ENCODE peak calls at places on chromosomes 3 and 15, in five cellular contexts. H is glutamatergic neuron; L is left ventricle myocardium inferior; N is cardiac fibroblast; M is CD8-positive, alpha-beta T cell. B is an unnamed sample.

GRCh38 chr3:55639143-55639542 is 152.0 kb upstream of the WNT5A start:
- DNase-seq in N (no peak), M (no peak), L (no peak), H (no peak), B (no peak)

GRCh38 chr15:78540955-78541743 is 905 bp downstream of the PSMA4 start:
- DNase-seq in L (no peak), H (no peak), M (no peak), N (peak; percentile 4), B (no peak)

GRCh38 chr3:100516843-100517242 is 24.4 kb downstream of the TMEM45A start:
- DNase-seq in H (no peak), N (peak; percentile 52), M (no peak), L (no peak), B (peak; percentile 63)

GRCh38 chr3:171407746-171408145 is 52.5 kb downstream of the TNIK start:
- DNase-seq in H (no peak), N (peak; percentile 42), L (no peak), M (no peak), B (peak; percentile 74)

GRCh38 chr3:48334605-48335004 is 1.1 kb upstream of the SPINK8 start:
- DNase-seq in M (no peak), N (no peak), H (no peak), L (no peak), B (no peak)

GRCh38 chr15:88571153-88572029 is 24.9 kb upstream of the DET1 start:
- DNase-seq in M (no peak), H (no peak), N (no peak), L (peak; percentile 59), B (no peak)

GRCh38 chr15:32683906-32684584 is 33.8 kb upstream of the GREM1 start:
- DNase-seq in H (no peak), L (no peak), M (no peak), N (peak; percentile 93), B (peak; percentile 86)

GRCh38 chr15:46260937-46261336 is 626.1 kb downstream of the SQOR start:
- DNase-seq in M (no peak), N (no peak), L (no peak), H (peak; percentile 10), B (no peak)

GRCh38 chr3:98977520-98977919 is 76.0 kb upstream of the DCBLD2 start:
- DNase-seq in L (no peak), M (no peak), N (peak; percentile 72), H (no peak), B (peak; percentile 74)

GRCh38 chr15:48566669-48567068 is 78.8 kb downstream of the FBN1 start:
- DNase-seq in L (no peak), M (no peak), N (peak; percentile 92), H (no peak), B (no peak)

GRCh38 chr3:49132437-49133225 is at the start of gene LAMB2:
- DNase-seq in L (peak; percentile 84), N (peak; percentile 85), H (peak; percentile 73), M (no peak), B (peak; percentile 84)

GRCh38 chr3:111517801-111518200 is 24.2 kb upstream of the CD96 start:
- DNase-seq in L (no peak), H (no peak), M (no peak), N (no peak), B (no peak)

GRCh38 chr3:155031191-155031590 is 48.9 kb upstream of the MME start:
- DNase-seq in M (no peak), N (peak; percentile 85), L (no peak), H (no peak), B (no peak)

GRCh38 chr3:133489466-133490085 is 83.9 kb upstream of the CDV3 start:
- DNase-seq in N (no peak), M (no peak), H (no peak), L (no peak), B (peak; percentile 48)

GRCh38 chr3:129058441-129059194 is 2.0 kb upstream of the GP9 start:
- DNase-seq in H (no peak), L (no peak), N (no peak), M (no peak), B (no peak)

GRCh38 chr15:98063311-98063710 is 102.8 kb downstream of the ARRDC4 start:
- DNase-seq in M (no peak), N (no peak), L (no peak), H (no peak), B (peak; percentile 31)

GRCh38 chr3:7934362-7934761 is 567.3 kb upstream of the LMCD1 start:
- DNase-seq in L (no peak), H (no peak), N (no peak), M (no peak), B (no peak)

GRCh38 chr3:7750296-7750695 is 751.3 kb upstream of the LMCD1 start:
- DNase-seq in M (no peak), N (no peak), H (no peak), L (no peak), B (no peak)

GRCh38 chr3:125916376-125916978 is 52.5 kb upstream of the ROPN1B start:
- DNase-seq in M (peak; percentile 95), L (no peak), H (peak; percentile 97), N (peak; percentile 98), B (no peak)

GRCh38 chr3:30775070-30775469 is 119.4 kb downstream of the GADL1 start:
- DNase-seq in M (no peak), N (no peak), H (no peak), L (no peak), B (no peak)

GRCh38 chr15:63920504-63921178 is 86.9 kb upstream of the HERC1 start:
- DNase-seq in M (no peak), N (no peak), H (no peak), L (no peak), B (no peak)

GRCh38 chr3:33050084-33050653 is 46.8 kb downstream of the GLB1 start:
- DNase-seq in L (no peak), M (no peak), H (no peak), N (no peak), B (no peak)

GRCh38 chr3:12194209-12194608 is 35.5 kb upstream of the TIMP4 start:
- DNase-seq in M (no peak), N (peak; percentile 94), H (no peak), L (no peak), B (peak; percentile 79)

GRCh38 chr15:95263751-95264150 is 1032.4 kb downstream of the MCTP2 start:
- DNase-seq in H (no peak), L (no peak), M (no peak), N (no peak), B (no peak)

GRCh38 chr15:95266481-95267061 is 1035.2 kb downstream of the MCTP2 start:
- DNase-seq in M (no peak), N (peak; percentile 88), L (no peak), H (no peak), B (peak; percentile 84)

GRCh38 chr15:95269247-95270155 is 1038.1 kb downstream of the MCTP2 start:
- DNase-seq in L (no peak), N (no peak), M (no peak), H (no peak), B (no peak)

GRCh38 chr15:95265419-95265997 is 1034.1 kb downstream of the MCTP2 start:
- DNase-seq in H (no peak), M (no peak), N (no peak), L (no peak), B (no peak)

GRCh38 chr15:95267476-95267875 is 1036.1 kb downstream of the MCTP2 start:
- DNase-seq in H (no peak), M (no peak), N (no peak), L (no peak), B (no peak)
- TF ChIP-seq CTCF in H (no peak), M (no peak), N (no peak), L (no peak), B (no peak)

DNA sequence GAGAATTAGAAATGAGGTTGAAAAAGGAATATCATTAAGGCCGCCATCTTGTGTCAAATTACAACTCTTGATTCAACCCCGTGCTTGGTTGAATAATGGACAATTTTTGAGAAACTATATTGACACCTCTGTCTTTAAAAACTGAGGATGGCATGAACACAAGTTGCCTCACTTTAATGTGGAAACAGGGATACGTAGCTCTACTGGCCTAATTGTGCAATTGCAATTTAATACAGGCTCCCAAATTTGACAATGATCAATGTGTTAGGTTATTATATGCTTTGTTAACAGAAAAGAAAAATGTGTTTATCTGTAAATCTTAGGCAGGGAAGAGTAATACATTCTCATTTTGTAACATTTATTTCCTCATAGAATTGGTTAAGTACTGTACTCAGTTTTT is 77.1 kb upstream of the MCTP2 start:
- DNase-seq in L (no peak), H (no peak), M (no peak), N (no peak), B (no peak)
- TF ChIP-seq CTCF in L (no peak), H (no peak), M (no peak), N (no peak), B (peak; percentile 14)

GRCh38 chr3:43699864-43700263 is 9.1 kb downstream of the ABHD5 start:
- DNase-seq in N (peak; percentile 20), L (no peak), H (no peak), M (no peak), B (peak; percentile 42)
- TF ChIP-seq CTCF in N (peak; percentile 35), L (no peak), H (no peak), M (no peak), B (peak; percentile 74)

DNA sequence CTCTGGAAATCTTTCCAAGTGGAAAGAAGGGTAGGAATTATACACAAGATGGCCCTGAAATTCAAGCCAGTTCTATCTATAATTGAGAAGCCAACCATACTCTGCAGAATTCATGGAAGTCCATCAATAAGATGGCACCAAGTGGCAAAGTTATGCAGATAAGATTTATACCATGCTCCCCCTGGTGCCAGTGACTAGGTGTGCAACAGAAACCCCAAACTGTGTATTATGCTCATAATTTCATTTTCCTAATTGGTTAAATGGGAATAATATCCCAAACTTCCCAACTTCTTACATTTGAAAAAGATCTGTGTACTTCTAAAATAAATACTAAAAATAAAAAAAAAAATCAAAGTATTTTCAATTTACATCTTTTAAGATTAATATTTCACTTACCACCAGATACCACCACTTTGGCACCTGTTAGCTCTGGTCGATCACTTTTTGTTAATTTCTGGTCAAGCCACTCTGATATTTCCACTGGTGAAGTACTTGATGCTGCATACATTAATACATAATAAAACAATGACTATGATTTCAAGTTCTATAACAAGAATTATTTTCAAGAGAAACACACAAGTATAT is 25.9 kb downstream of the ETFA start:
- DNase-seq in M (no peak), N (peak; percentile 14), H (no peak), L (no peak), B (peak; percentile 17)
- TF ChIP-seq CTCF in M (peak; percentile 61), N (peak; percentile 56), H (peak; percentile 45), L (peak; percentile 54), B (peak; percentile 78)

DNA sequence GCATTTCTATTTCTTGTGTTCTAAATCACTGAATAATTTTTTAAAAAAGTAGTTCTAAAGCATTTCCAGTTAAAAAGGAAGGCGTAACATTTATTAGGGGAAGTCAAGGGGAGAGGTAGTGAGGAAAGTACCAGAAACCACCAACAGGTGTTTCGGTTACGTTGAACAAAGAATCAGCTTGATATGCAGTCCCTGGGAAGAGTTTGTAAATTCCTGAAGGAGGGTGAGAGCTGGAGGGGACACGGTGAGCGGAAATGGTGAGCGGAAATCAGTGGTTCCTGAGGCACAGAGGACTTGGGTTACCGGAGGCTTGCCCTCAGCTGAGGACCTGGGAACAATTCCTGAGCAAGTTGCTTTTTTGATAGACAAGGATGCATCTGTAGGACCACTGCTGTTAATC is 17.8 kb downstream of the MAP2K1 start:
- DNase-seq in L (no peak), N (no peak), H (no peak), M (no peak), B (no peak)
- TF ChIP-seq CTCF in L (peak; percentile 24), N (peak; percentile 4), H (no peak), M (no peak), B (no peak)

GRCh38 chr15:26939398-26939797 is 31.6 kb upstream of the GABRG3 start:
- DNase-seq in H (no peak), M (no peak), L (no peak), N (no peak), B (no peak)
- TF ChIP-seq CTCF in H (no peak), M (no peak), L (no peak), N (no peak), B (no peak)